ENCODE peak calls at places on chromosomes 4 and X, in four cellular contexts. W, V, B and M are unnamed samples.

GRCh38 chr4:26839534-26839951 is 21.1 kb upstream of the STIM2 start:
- DNase-seq in V (peak), W (no peak), B (no peak), M (no peak)

GRCh38 chr4:54359919-54360650 is 131.0 kb downstream of the PDGFRA start:
- DNase-seq in B (no peak), V (no peak), W (no peak), M (no peak)

GRCh38 chr4:76125816-76126215 is 22.4 kb downstream of the NUP54 start:
- DNase-seq in V (no peak), B (no peak), W (no peak), M (no peak)

GRCh38 chrX:130228871-130229270 is 39.8 kb downstream of the ZNF280C start:
- DNase-seq in V (no peak), W (no peak), B (no peak), M (no peak)

GRCh38 chrX:152926279-152926678 is 28.4 kb downstream of the ZNF185 start:
- DNase-seq in V (peak), W (no peak), B (peak), M (peak)

GRCh38 chrX:18895157-18895952 is 88.6 kb downstream of the PHKA2 start:
- DNase-seq in B (no peak), W (no peak), V (no peak), M (no peak)

GRCh38 chr4:31391976-31392375 is 671.8 kb downstream of the PCDH7 start:
- DNase-seq in B (no peak), W (no peak), V (no peak), M (no peak)

GRCh38 chr4:2634014-2634413 is 97.6 kb downstream of the FAM193A start:
- DNase-seq in W (no peak), B (no peak), V (no peak), M (no peak)

GRCh38 chr4:3871881-3872833 is 106.0 kb downstream of the ADRA2C start:
- DNase-seq in V (no peak), B (no peak), W (peak), M (no peak)

GRCh38 chr4:23717528-23718248 is 172.2 kb downstream of the PPARGC1A start:
- DNase-seq in V (no peak), W (no peak), B (no peak), M (peak)
- TF ChIP-seq CTCF in V (peak), W (peak), B (peak), M (peak)

DNA sequence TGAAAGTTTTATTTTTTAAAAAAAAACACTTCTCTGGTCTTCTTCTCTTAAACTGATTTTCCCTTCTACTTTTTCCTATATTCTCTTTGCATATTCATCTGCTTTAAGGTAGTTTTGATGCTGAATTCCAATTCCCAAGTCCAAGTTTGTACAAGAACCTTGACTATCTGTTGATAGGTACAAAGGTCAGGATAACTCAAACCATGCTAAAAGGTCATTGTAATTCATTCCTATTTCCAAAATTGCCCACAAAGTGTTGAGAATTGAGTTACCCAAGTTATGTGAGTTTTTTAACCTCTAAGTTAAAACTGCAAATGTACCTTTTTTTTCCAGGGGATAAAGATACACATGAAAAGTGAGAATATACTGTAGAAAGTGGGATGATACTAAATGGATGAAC is 46.1 kb upstream of the TMEM192 start:
- DNase-seq in V (no peak), W (no peak), B (no peak), M (no peak)
- TF ChIP-seq CTCF in V (no peak), W (no peak), B (no peak), M (no peak)

GRCh38 chr4:91997045-91997444 is 306.7 kb upstream of the GRID2 start:
- DNase-seq in B (no peak), V (no peak), W (no peak), M (no peak)
- TF ChIP-seq CTCF in B (no peak), V (no peak), W (no peak), M (no peak)

GRCh38 chrX:111164728-111165127 is 68.7 kb downstream of the PAK3 start:
- DNase-seq in V (no peak), W (no peak), B (no peak), M (no peak)
- TF ChIP-seq CTCF in V (peak), W (no peak), B (peak), M (peak)

DNA sequence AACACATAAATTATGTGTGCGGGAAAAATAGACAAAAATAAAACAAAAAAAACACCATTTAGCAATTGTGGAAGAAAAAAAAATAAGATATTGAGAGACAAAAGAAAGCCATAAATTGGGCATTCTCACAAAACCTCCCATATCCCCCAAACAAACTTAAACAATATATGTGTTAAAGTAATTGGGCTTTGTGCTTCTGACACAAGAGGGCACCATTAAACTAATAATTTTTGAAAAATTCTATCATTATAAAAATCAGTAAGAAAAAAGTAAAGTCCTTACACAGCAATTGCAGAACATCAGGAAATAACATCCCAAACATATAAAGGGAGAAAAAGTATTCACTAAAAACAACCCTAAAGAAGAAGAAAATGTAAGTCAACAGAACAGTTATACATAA is 880.7 kb downstream of the TECRL start:
- DNase-seq in W (no peak), V (no peak), B (no peak), M (no peak)
- TF ChIP-seq CTCF in W (no peak), V (no peak), B (no peak), M (peak)

DNA sequence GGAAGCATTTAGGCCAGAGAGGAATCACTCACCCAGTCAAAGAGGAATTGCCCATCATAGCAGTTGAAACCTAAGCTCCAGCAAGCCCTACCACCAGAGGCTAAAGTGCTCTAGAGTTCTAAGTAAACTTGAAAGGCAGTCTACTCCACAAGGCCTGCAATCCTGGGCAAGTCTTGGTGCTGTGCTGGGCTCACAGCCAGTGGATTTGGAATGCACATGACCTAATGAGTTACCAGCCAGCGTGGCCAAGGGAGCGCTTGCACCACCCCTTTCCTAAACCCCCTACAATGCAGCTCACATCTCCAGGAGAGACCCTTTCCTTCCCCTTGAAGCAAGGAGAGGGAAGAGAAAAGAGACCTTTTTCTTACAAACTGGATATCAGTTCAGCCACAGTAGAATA is 445.7 kb downstream of the GASK1B start:
- DNase-seq in V (no peak), B (no peak), W (peak), M (no peak)
- TF ChIP-seq CTCF in V (no peak), B (no peak), W (no peak), M (no peak)